ENCODE peak calls at places on chromosome 12, in four cellular contexts. K is stimulated activated naive CD4-positive, alpha-beta T cell; I is aorta; D is EL. L is an unnamed sample.

GRCh38 chr12:96048392-96048969 is 13.1 kb upstream of the LTA4H start:
- DNase-seq in I (no peak), D (no peak), K (no peak), L (no peak)

GRCh38 chr12:19440019-19440858 is 947 bp downstream of the AEBP2 start:
- DNase-seq in K (peak), D (peak), I (peak), L (peak)

GRCh38 chr12:50845021-50845647 is 2.4 kb downstream of the TMPRSS12 start:
- DNase-seq in K (no peak), I (no peak), D (no peak), L (no peak)

GRCh38 chr12:67459173-67459572 is 189.4 kb upstream of the DYRK2 start:
- DNase-seq in I (no peak), D (no peak), K (no peak), L (no peak)

GRCh38 chr12:2691001-2691339 is 103.8 kb upstream of the FKBP4 start:
- DNase-seq in D (no peak), I (no peak), K (peak), L (no peak)

GRCh38 chr12:110739488-110739887 is 3.2 kb downstream of the PPP1CC start:
- DNase-seq in I (no peak), K (no peak), D (no peak), L (no peak)

GRCh38 chr12:130633771-130634170 is 82.3 kb downstream of the RIMBP2 start:
- DNase-seq in I (no peak), D (no peak), K (no peak), L (no peak)

GRCh38 chr12:19351346-19351745 is 87.9 kb upstream of the AEBP2 start:
- DNase-seq in D (no peak), I (no peak), K (no peak), L (no peak)

GRCh38 chr12:102504280-102504679 is 23.9 kb upstream of the IGF1 start:
- DNase-seq in D (no peak), I (no peak), K (no peak), L (no peak)

GRCh38 chr12:48002179-48002601 is 2.1 kb downstream of the COL2A1 start:
- DNase-seq in D (no peak), K (no peak), I (no peak), L (no peak)

GRCh38 chr12:87469295-87469694 is 559.9 kb downstream of the C12orf50 start:
- DNase-seq in D (no peak), I (no peak), K (no peak), L (peak)

GRCh38 chr12:118190266-118190665 is 54.3 kb downstream of the PEBP1 start:
- DNase-seq in I (no peak), K (no peak), D (peak), L (peak)

GRCh38 chr12:6767592-6768384 is 1.6 kb downstream of the PTMS start:
- DNase-seq in I (no peak), D (peak), K (no peak), L (no peak)

GRCh38 chr12:102799229-102799628 is 117.8 kb downstream of the PAH start:
- DNase-seq in K (no peak), I (no peak), D (no peak), L (no peak)

GRCh38 chr12:82873951-82874350 is 187.2 kb downstream of the TMTC2 start:
- DNase-seq in K (no peak), I (no peak), D (no peak), L (no peak)

GRCh38 chr12:95318071-95318545 is 100.5 kb downstream of the VEZT start:
- DNase-seq in I (no peak), D (peak), K (no peak), L (peak)

GRCh38 chr12:28507055-28507454 is 316.8 kb downstream of the CCDC91 start:
- DNase-seq in I (no peak), D (peak), K (no peak), L (peak)

L was measured in brain microvascular endothelial cell.